ENCODE peak calls at places on chromosomes 16 and 17, in six cellular contexts. A is sigmoid colon; I is GM23338; T is activated CD4-positive, CD25-positive, alpha-beta regulatory T cell; S is AG04450; L is activated CD4-positive, alpha-beta T cell treated with anti-CD3 and anti-CD28 coated beads, Interleukin-2, amount 10 ng/mL, durations not matched to agents 7 days and 5 days. R is an unnamed sample.

GRCh38 chr17:63854709-63855108 is 12.2 kb upstream of the SMARCD2 start:
- DNase-seq in A (no peak), I (no peak), T (no peak), S (no peak), L (no peak), R (no peak)

GRCh38 chr16:75130150-75130771 is 13.7 kb upstream of the LDHD start:
- DNase-seq in A (no peak), I (peak), T (no peak), S (no peak), L (no peak), R (peak)

GRCh38 chr17:50893183-50893993 is 27.2 kb upstream of the TOB1 start:
- DNase-seq in A (peak), I (no peak), T (no peak), S (no peak), L (no peak), R (no peak)

GRCh38 chr16:23666919-23667659 is 11.6 kb upstream of the PLK1 start:
- DNase-seq in A (no peak), I (no peak), T (no peak), S (no peak), L (no peak), R (no peak)

GRCh38 chr17:79907855-79908254 is 68.6 kb upstream of the CBX4 start:
- DNase-seq in A (no peak), I (no peak), T (no peak), S (no peak), L (no peak), R (no peak)

GRCh38 chr17:2749784-2750181 is 331 bp upstream of the CCDC92B start:
- DNase-seq in A (no peak), I (peak), T (peak), S (peak), L (peak), R (no peak)

GRCh38 chr17:14790518-14790917 is 474.6 kb downstream of the PMP22 start:
- DNase-seq in A (no peak), I (no peak), T (no peak), S (peak), L (no peak), R (no peak)

GRCh38 chr17:82062076-82062983 is 3.3 kb downstream of the DUS1L start:
- DNase-seq in A (no peak), I (peak), T (no peak), S (no peak), L (no peak), R (no peak)

GRCh38 chr17:6458416-6458950 is 14.2 kb downstream of the PIMREG start:
- DNase-seq in A (no peak), I (no peak), T (no peak), S (no peak), L (no peak), R (no peak)

GRCh38 chr17:17231621-17232302 is 5.2 kb downstream of the FLCN start:
- DNase-seq in A (peak), I (no peak), T (no peak), S (no peak), L (no peak), R (no peak)

GRCh38 chr16:88499836-88500251 is 46.8 kb downstream of the ZFPM1 start:
- DNase-seq in A (no peak), I (no peak), T (no peak), S (no peak), L (no peak), R (no peak)

GRCh38 chr16:31129568-31130335 is 5.8 kb downstream of the PRSS8 start:
- DNase-seq in A (peak), I (no peak), T (no peak), S (no peak), L (no peak), R (peak)

GRCh38 chr16:28904363-28904762 is 20.7 kb downstream of the RABEP2 start:
- DNase-seq in A (no peak), I (no peak), T (no peak), S (no peak), L (no peak), R (no peak)

GRCh38 chr17:65547253-65547670 is 14.2 kb downstream of the AXIN2 start:
- DNase-seq in A (peak), I (no peak), T (no peak), S (no peak), L (no peak), R (no peak)

R was measured in right atrium auricular region.